ENCODE peak calls at places on chromosomes 12 and 14, in five cellular contexts. I is Panc1, P is A549, V is HepG2, B is HCT116. O is an unnamed sample.

GRCh38 chr12:122081697-122082221 is 3.2 kb downstream of the MLXIP start:
- DNase-seq in V (no peak), I (no peak), B (no peak), P (no peak), O (no peak)

GRCh38 chr12:24742378-24742777 is 206.5 kb downstream of the BCAT1 start:
- DNase-seq in V (no peak), P (no peak), I (no peak), B (no peak), O (no peak)

GRCh38 chr12:32681272-32681671 is 2.2 kb downstream of the DNM1L start:
- DNase-seq in P (no peak), I (no peak), V (no peak), B (no peak), O (peak; percentile 14)

GRCh38 chr12:48160807-48161206 is 3.5 kb upstream of the ASB8 start:
- DNase-seq in V (no peak), I (no peak), P (no peak), B (no peak), O (no peak)

GRCh38 chr12:69415471-69416275 is 54.5 kb upstream of the FRS2 start:
- DNase-seq in P (peak; percentile 69), V (peak; percentile 68), B (peak; percentile 13), I (no peak), O (peak; percentile 43)

GRCh38 chr12:41286426-41286825 is 98.3 kb downstream of the PDZRN4 start:
- DNase-seq in P (peak; percentile 49), V (peak; percentile 75), I (no peak), B (no peak), O (no peak)

GRCh38 chr14:29652586-29652985 is 275.1 kb downstream of the PRKD1 start:
- DNase-seq in I (no peak), V (no peak), B (no peak), P (no peak), O (no peak)

GRCh38 chr14:104277416-104278213 is 139.2 kb downstream of the KIF26A start:
- DNase-seq in P (no peak), I (no peak), B (no peak), V (no peak), O (no peak)

GRCh38 chr14:53613404-53614253 is 343.0 kb downstream of the BMP4 start:
- DNase-seq in I (peak; percentile 69), V (peak; percentile 100), B (peak; percentile 86), P (peak; percentile 97), O (no peak)

GRCh38 chr14:52545584-52546317 is 6.6 kb downstream of the TXNDC16 start:
- DNase-seq in I (no peak), P (no peak), B (no peak), V (no peak), O (no peak)

GRCh38 chr12:105451798-105452197 is 121.3 kb downstream of the C12orf75 start:
- DNase-seq in P (no peak), I (no peak), B (no peak), V (no peak), O (no peak)
- TF ChIP-seq REST in P (no peak), I (no peak), B (no peak), V (no peak), O (no peak)

DNA sequence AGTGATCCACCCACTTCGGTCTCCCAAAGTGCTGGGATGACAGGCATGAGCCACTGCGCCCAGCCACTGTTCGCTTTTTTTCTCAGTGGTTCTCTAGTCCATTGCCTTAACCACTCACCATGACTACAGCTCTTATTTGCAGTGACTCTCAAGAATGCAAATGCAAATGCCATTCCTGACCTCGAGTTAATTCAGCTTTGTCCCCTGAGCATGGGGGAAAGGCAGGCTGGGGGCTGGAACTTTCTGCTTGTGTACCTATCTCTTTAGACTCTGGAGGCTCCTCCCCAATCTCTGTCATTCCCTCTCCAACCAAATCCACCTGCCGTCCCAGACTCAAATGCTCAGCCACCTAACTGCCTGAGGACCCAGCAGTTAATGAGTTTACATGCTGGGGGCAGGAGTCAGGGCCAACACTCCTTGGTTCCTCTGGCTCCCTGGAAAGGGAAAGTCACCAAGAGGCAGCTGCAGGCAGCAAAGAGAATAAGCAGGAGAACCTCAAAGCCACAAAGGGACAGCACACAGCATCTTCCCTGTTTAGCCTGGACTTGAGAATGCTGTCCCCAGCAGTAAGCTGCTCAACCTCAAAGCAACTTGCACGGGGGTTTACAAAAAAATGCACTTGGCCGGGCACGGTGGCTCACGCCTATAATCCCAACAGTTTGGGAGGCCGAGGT is 5.3 kb upstream of the HNF1A start:
- DNase-seq in P (no peak), I (no peak), B (no peak), V (peak; percentile 90), O (no peak)
- TF ChIP-seq REST in P (no peak), I (no peak), B (no peak), V (no peak), O (no peak)

GRCh38 chr12:49880756-49881390 is 22.8 kb downstream of the FAIM2 start:
- DNase-seq in I (no peak), B (no peak), V (no peak), P (no peak), O (no peak)
- TF ChIP-seq REST in I (no peak), B (no peak), V (no peak), P (no peak), O (no peak)

GRCh38 chr14:100522616-100523021 is 64.6 kb downstream of the BEGAIN start:
- DNase-seq in B (no peak), I (no peak), P (no peak), V (no peak), O (no peak)
- TF ChIP-seq REST in B (no peak), I (no peak), P (no peak), V (no peak), O (no peak)

GRCh38 chr14:100589760-100590469 is 2.7 kb upstream of the BEGAIN start:
- DNase-seq in B (no peak), V (no peak), P (no peak), I (no peak), O (no peak)

GRCh38 chr14:100587763-100588411 is 670 bp upstream of the BEGAIN start:
- DNase-seq in B (no peak), V (no peak), P (no peak), I (no peak), O (no peak)

GRCh38 chr14:100589071-100589759 is 2.0 kb upstream of the BEGAIN start:
- DNase-seq in I (no peak), P (no peak), B (no peak), V (no peak), O (no peak)

GRCh38 chr14:100587248-100587762 is at the start of gene BEGAIN:
- DNase-seq in I (no peak), P (no peak), V (no peak), B (no peak), O (peak; percentile 84)

GRCh38 chr14:100588671-100589070 is 1.5 kb upstream of the BEGAIN start:
- DNase-seq in V (no peak), I (no peak), B (no peak), P (no peak), O (no peak)
- TF ChIP-seq REST in V (no peak), I (no peak), B (no peak), P (no peak), O (no peak)

GRCh38 chr12:53564276-53564675 is 57.0 kb upstream of the NPFF start:
- DNase-seq in V (no peak), B (no peak), I (no peak), P (no peak), O (no peak)
- TF ChIP-seq REST in V (no peak), B (no peak), I (no peak), P (no peak), O (no peak)

GRCh38 chr14:92500491-92500941 is 13.1 kb upstream of the RIN3 start:
- DNase-seq in I (no peak), B (no peak), P (no peak), V (peak; percentile 67), O (no peak)
- TF ChIP-seq REST in I (no peak), B (no peak), P (no peak), V (no peak), O (no peak)

GRCh38 chr14:95482967-95483842 is 33.2 kb downstream of the SYNE3 start:
- DNase-seq in I (no peak), P (peak; percentile 67), V (peak; percentile 49), B (peak; percentile 46), O (peak; percentile 16)
- TF ChIP-seq REST in I (no peak), P (no peak), V (no peak), B (no peak), O (no peak)